ENCODE peak calls at places on chromosomes 13 and 19, in seven cellular contexts. K is AG09309, M is RPMI8226, X is SK-N-SH, Z is substantia nigra, I is glutamatergic neuron, L is NCI-H2029 treated with DMSO at 0.1 percent for 48 hours. F is an unnamed sample.

GRCh38 chr13:71290963-71291937 is 575.8 kb downstream of the DACH1 start:
- DNase-seq in K (no peak), Z (no peak), M (peak), L (peak), I (no peak), X (no peak), F (no peak)

GRCh38 chr13:25899952-25900351 is 151.9 kb downstream of the SHISA2 start:
- DNase-seq in M (no peak), X (no peak), I (no peak), L (no peak), Z (no peak), K (no peak), F (no peak)

GRCh38 chr19:54388803-54389144 is 24.0 kb upstream of the LAIR1 start:
- DNase-seq in Z (no peak), I (no peak), M (no peak), L (no peak), K (no peak), X (no peak), F (no peak)

GRCh38 chr13:41286370-41286769 is 23.0 kb upstream of the MTRF1 start:
- DNase-seq in Z (no peak), L (no peak), K (no peak), M (no peak), X (no peak), I (no peak), F (no peak)

GRCh38 chr13:90105881-90106496 is 1241.5 kb upstream of the MIR17HG start:
- DNase-seq in I (no peak), X (no peak), M (no peak), L (no peak), Z (no peak), K (no peak), F (peak)

GRCh38 chr13:34347784-34348573 is 530.0 kb downstream of the RFC3 start:
- DNase-seq in X (no peak), I (no peak), L (no peak), K (no peak), M (no peak), Z (no peak), F (no peak)

GRCh38 chr19:44552324-44552723 is 22.8 kb upstream of the CEACAM20 start:
- DNase-seq in Z (no peak), X (peak), K (no peak), I (peak), L (no peak), M (peak), F (no peak)

GRCh38 chr13:30615851-30616311 is 1.8 kb upstream of the USPL1 start:
- DNase-seq in I (no peak), X (peak), K (peak), Z (no peak), L (no peak), M (peak), F (peak)

GRCh38 chr13:25371158-25371557 is 616 bp upstream of the ATP8A2 start:
- DNase-seq in K (no peak), X (no peak), Z (no peak), L (no peak), M (no peak), I (no peak), F (no peak)

F was measured in retinal pigment epithelial cell.